ENCODE peak calls at places on chromosomes 16 and 17, in five cellular contexts. C is esophagus muscularis mucosa, O is SK-N-SH, F is HepG2, X is A549. Q is an unnamed sample.

GRCh38 chr17:76446449-76447231 is 6.3 kb downstream of the UBE2O start:
- DNase-seq in C (no peak), O (no peak), F (peak; percentile 84), X (peak; percentile 84), Q (peak; percentile 42)

GRCh38 chr17:44197107-44197506 is 2.6 kb downstream of the ATXN7L3 start:
- DNase-seq in C (no peak), O (no peak), F (no peak), X (no peak), Q (no peak)

GRCh38 chr16:69938981-69939820 is 11.9 kb upstream of the CLEC18A start:
- DNase-seq in C (no peak), O (no peak), F (no peak), X (no peak), Q (no peak)

GRCh38 chr17:79965806-79966205 is 69.9 kb downstream of the TBC1D16 start:
- DNase-seq in C (no peak), O (no peak), F (no peak), X (no peak), Q (peak; percentile 55)

GRCh38 chr17:78618264-78619066 is 41.3 kb upstream of the DNAH17 start:
- DNase-seq in C (no peak), O (no peak), F (no peak), X (no peak), Q (no peak)

GRCh38 chr17:27535975-27536374 is 79.7 kb downstream of the KSR1 start:
- DNase-seq in C (no peak), O (no peak), F (no peak), X (no peak), Q (no peak)

GRCh38 chr17:70609566-70609965 is 440.2 kb downstream of the KCNJ2 start:
- DNase-seq in C (no peak), O (no peak), F (no peak), X (no peak), Q (no peak)

GRCh38 chr17:76139801-76140660 is 1.0 kb downstream of the FOXJ1 start:
- DNase-seq in C (no peak), O (peak; percentile 74), F (no peak), X (no peak), Q (no peak)

GRCh38 chr17:30095507-30096244 is 20.9 kb upstream of the NSRP1 start:
- DNase-seq in C (peak; percentile 42), O (peak; percentile 18), F (peak; percentile 64), X (peak; percentile 79), Q (no peak)

GRCh38 chr17:75652934-75653549 is 13.9 kb downstream of the RECQL5 start:
- DNase-seq in C (no peak), O (peak; percentile 85), F (peak; percentile 59), X (peak; percentile 58), Q (no peak)

GRCh38 chr17:35588196-35588920 is 1.2 kb downstream of the AP2B1 start:
- DNase-seq in C (no peak), O (no peak), F (no peak), X (peak; percentile 93), Q (no peak)

GRCh38 chr16:23435500-23435899 is 17.5 kb downstream of the COG7 start:
- DNase-seq in C (no peak), O (peak; percentile 67), F (peak; percentile 77), X (peak; percentile 73), Q (peak; percentile 68)

GRCh38 chr17:19726615-19727376 is 10.4 kb upstream of the SLC47A2 start:
- DNase-seq in C (no peak), O (no peak), F (no peak), X (no peak), Q (no peak)

GRCh38 chr17:67068999-67069398 is 24.6 kb downstream of the CACNG1 start:
- DNase-seq in C (no peak), O (no peak), F (no peak), X (no peak), Q (no peak)

GRCh38 chr16:16019488-16019887 is 70.1 kb downstream of the ABCC1 start:
- DNase-seq in C (no peak), O (no peak), F (no peak), X (peak; percentile 86), Q (no peak)

GRCh38 chr17:66508896-66509843 is 206.8 kb downstream of the PRKCA start:
- DNase-seq in C (no peak), O (no peak), F (no peak), X (peak; percentile 97), Q (peak; percentile 83)

GRCh38 chr17:7704601-7705268 is at the start of gene EFNB3:
- DNase-seq in C (no peak), O (peak; percentile 93), F (no peak), X (peak; percentile 38), Q (no peak)

GRCh38 chr17:48322060-48322459 is 108.0 kb downstream of the SKAP1 start:
- DNase-seq in C (no peak), O (no peak), F (no peak), X (peak; percentile 30), Q (no peak)

GRCh38 chr16:63135069-63135468 is 1098.8 kb upstream of the CDH8 start:
- DNase-seq in C (no peak), O (no peak), F (no peak), X (no peak), Q (no peak)

GRCh38 chr17:62800580-62800979 is 7.5 kb downstream of the MARCHF10 start:
- DNase-seq in C (no peak), O (no peak), F (no peak), X (peak; percentile 79), Q (peak; percentile 33)

GRCh38 chr16:54034684-54035083 is 251.9 kb downstream of the IRX3 start:
- DNase-seq in C (no peak), O (no peak), F (no peak), X (no peak), Q (no peak)

GRCh38 chr17:55563363-55563762 is 52.1 kb upstream of the SMIM36 start:
- DNase-seq in C (no peak), O (no peak), F (no peak), X (no peak), Q (no peak)

GRCh38 chr16:21277927-21278706 is at the start of gene CRYM:
- DNase-seq in C (peak; percentile 72), O (peak; percentile 93), F (peak; percentile 35), X (peak; percentile 52), Q (peak; percentile 64)

GRCh38 chr17:77209330-77209748 is 68.6 kb downstream of the SEC14L1 start:
- DNase-seq in C (no peak), O (no peak), F (peak; percentile 69), X (no peak), Q (peak; percentile 73)

GRCh38 chr16:8878523-8878911 is 3.6 kb upstream of the LITAFD start:
- DNase-seq in C (no peak), O (no peak), F (no peak), X (peak; percentile 51), Q (no peak)

GRCh38 chr17:48734328-48735056 is 5.9 kb upstream of the HOXB13 start:
- DNase-seq in C (no peak), O (no peak), F (no peak), X (no peak), Q (no peak)

GRCh38 chr17:81245024-81245664 is 6.0 kb downstream of the NDUFAF8 start:
- DNase-seq in C (no peak), O (no peak), F (no peak), X (no peak), Q (no peak)

GRCh38 chr17:4956493-4957061 is 5.7 kb downstream of the ENO3 start:
- DNase-seq in C (no peak), O (no peak), F (no peak), X (no peak), Q (peak; percentile 46)

GRCh38 chr17:352421-353212 is at the start of gene RPH3AL:
- DNase-seq in C (no peak), O (no peak), F (peak; percentile 92), X (peak; percentile 99), Q (peak; percentile 88)

GRCh38 chr17:29143894-29144293 is 36.3 kb downstream of the MYO18A start:
- DNase-seq in C (no peak), O (peak; percentile 62), F (peak; percentile 69), X (peak; percentile 67), Q (no peak)

GRCh38 chr17:19304209-19304608 is 58.3 kb downstream of the B9D1 start:
- DNase-seq in C (no peak), O (no peak), F (peak; percentile 37), X (peak; percentile 31), Q (peak; percentile 53)

GRCh38 chr17:31900877-31901276 is 631 bp downstream of the UTP6 start:
- DNase-seq in C (no peak), O (peak; percentile 29), F (peak; percentile 16), X (no peak), Q (no peak)

GRCh38 chr16:67982011-67982696 is 1.9 kb upstream of the DPEP3 start:
- DNase-seq in C (no peak), O (no peak), F (no peak), X (no peak), Q (no peak)

GRCh38 chr17:15250459-15250858 is 14.7 kb downstream of the PMP22 start:
- DNase-seq in C (peak; percentile 39), O (no peak), F (no peak), X (no peak), Q (no peak)
- H3K27ac ChIP-seq in C (no peak overlapping the region), O (no peak overlapping the region), F (no peak overlapping the region), X (no peak overlapping the region), Q (no peak overlapping the region)

GRCh38 chr16:85522517-85522841 is 90.6 kb upstream of the GSE1 start:
- DNase-seq in C (no peak), O (no peak), F (no peak), X (no peak), Q (no peak)
- H3K4me1 ChIP-seq in C (peaks cover 22% of the 10 kb centered on the region), O (peaks cover 45% of the 10 kb centered on the region), F (peaks cover 77% of the 10 kb centered on the region), X (peaks cover 32% of the 10 kb centered on the region), Q (peaks cover 42% of the 10 kb centered on the region)

DNA sequence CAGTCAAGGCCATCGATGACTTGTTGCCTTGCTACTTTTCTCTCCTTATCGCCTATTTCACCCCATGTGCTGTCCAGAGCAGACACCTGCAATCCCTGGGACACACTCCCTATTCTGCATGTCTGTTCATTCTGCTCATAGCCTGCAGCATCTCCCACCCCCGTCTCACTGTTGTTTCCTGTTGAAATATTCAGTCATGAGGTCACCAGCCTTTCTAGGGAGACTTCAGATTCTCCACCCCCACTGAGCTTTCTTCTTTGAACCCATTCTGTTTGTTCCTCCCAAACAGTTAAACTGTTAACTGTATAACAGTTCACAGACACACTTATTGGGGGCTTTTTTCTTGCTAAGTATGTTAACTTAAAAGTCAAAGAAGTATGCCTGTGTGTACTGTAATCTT is 94.4 kb downstream of the AATF start:
- DNase-seq in C (no peak), O (no peak), F (peak; percentile 80), X (peak; percentile 16), Q (no peak)
- TF ChIP-seq EP300 in C (no peak), O (no peak), F (no peak), X (no peak), Q (no peak)

DNA sequence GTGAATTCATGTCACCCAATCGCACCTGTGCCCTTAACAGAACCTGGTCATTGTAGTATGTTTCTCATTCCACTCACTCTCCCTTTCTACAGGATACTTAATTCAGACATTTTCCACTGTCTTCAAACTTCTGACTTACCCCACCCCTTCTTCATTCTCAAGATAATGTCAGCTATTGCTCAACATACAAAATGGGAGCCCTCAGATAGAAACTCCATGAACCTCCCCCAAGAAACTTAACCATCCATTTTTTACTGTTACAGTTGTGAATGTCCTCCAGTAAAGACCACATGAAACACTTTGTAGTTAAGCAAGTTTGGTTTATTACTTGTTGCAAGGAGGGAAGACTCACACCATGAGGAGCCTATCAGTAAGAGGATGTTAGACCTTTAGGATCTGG is 22.1 kb upstream of the ARHGAP17 start:
- DNase-seq in C (no peak), O (no peak), F (no peak), X (no peak), Q (no peak)
- H3K27ac ChIP-seq in C (no peak overlapping the region), O (no peak overlapping the region), F (no peak overlapping the region), X (no peak overlapping the region), Q (no peak overlapping the region)

GRCh38 chr16:79418588-79418987 is 181.9 kb downstream of the MAF start:
- DNase-seq in C (no peak), O (peak; percentile 36), F (no peak), X (no peak), Q (no peak)
- H3K4me1 ChIP-seq in C (no peaks in the 10 kb centered on the region), O (peaks cover 12% of the 10 kb centered on the region), F (no peaks in the 10 kb centered on the region), X (no peaks in the 10 kb centered on the region), Q (peaks cover 25% of the 10 kb centered on the region)